ENCODE peak calls at places on chromosomes 11 and 22, in eight cellular contexts. One of them, this sample, is unnamed.

GRCh38 chr11:9701799-9702198 is 37.9 kb downstream of the SWAP70 start:
- DNase-seq in hippocampal formation: no peak
- DNase-seq in NCI-H1105 treated with DMSO at 0.1 percent for 48 hours: peak; percentile 38
- DNase-seq in prostate gland: no peak
- DNase-seq in GM12865: no peak
- DNase-seq in astrocyte of the spinal cord: peak; percentile 22
- DNase-seq in amygdala: no peak
- DNase-seq in T1000: no peak
- DNase-seq in this sample: no peak

GRCh38 chr11:31987118-31988005 is 103.5 kb upstream of the RCN1 start:
- DNase-seq in amygdala: no peak
- DNase-seq in hippocampal formation: no peak
- DNase-seq in T1000: no peak
- DNase-seq in astrocyte of the spinal cord: no peak
- DNase-seq in prostate gland: no peak
- DNase-seq in GM12865: no peak
- DNase-seq in NCI-H1105 treated with DMSO at 0.1 percent for 48 hours: no peak
- DNase-seq in this sample: no peak

GRCh38 chr11:2940166-2940929 is 11.1 kb upstream of the PHLDA2 start:
- DNase-seq in T1000: peak; percentile 14
- DNase-seq in NCI-H1105 treated with DMSO at 0.1 percent for 48 hours: no peak
- DNase-seq in prostate gland: no peak
- DNase-seq in astrocyte of the spinal cord: no peak
- DNase-seq in amygdala: no peak
- DNase-seq in GM12865: no peak
- DNase-seq in hippocampal formation: no peak
- DNase-seq in this sample: peak; percentile 40

GRCh38 chr11:104830080-104830479 is 68.2 kb downstream of the CASP12 start:
- DNase-seq in astrocyte of the spinal cord: peak; percentile 56
- DNase-seq in GM12865: no peak
- DNase-seq in NCI-H1105 treated with DMSO at 0.1 percent for 48 hours: no peak
- DNase-seq in prostate gland: no peak
- DNase-seq in amygdala: no peak
- DNase-seq in hippocampal formation: no peak
- DNase-seq in T1000: no peak
- DNase-seq in this sample: peak; percentile 65

GRCh38 chr22:49525776-49526535 is 301.7 kb downstream of the BRD1 start:
- DNase-seq in T1000: no peak
- DNase-seq in NCI-H1105 treated with DMSO at 0.1 percent for 48 hours: no peak
- DNase-seq in amygdala: peak; percentile 76
- DNase-seq in hippocampal formation: no peak
- DNase-seq in GM12865: no peak
- DNase-seq in prostate gland: no peak
- DNase-seq in astrocyte of the spinal cord: no peak
- DNase-seq in this sample: no peak

GRCh38 chr22:32733196-32733595 is 68.3 kb upstream of the TIMP3 start:
- DNase-seq in hippocampal formation: no peak
- DNase-seq in GM12865: no peak
- DNase-seq in T1000: no peak
- DNase-seq in astrocyte of the spinal cord: no peak
- DNase-seq in amygdala: no peak
- DNase-seq in NCI-H1105 treated with DMSO at 0.1 percent for 48 hours: no peak
- DNase-seq in prostate gland: no peak
- DNase-seq in this sample: no peak

GRCh38 chr11:46121328-46121723 is at the start of gene PHF21A:
- DNase-seq in astrocyte of the spinal cord: peak; percentile 95
- DNase-seq in amygdala: peak; percentile 68
- DNase-seq in hippocampal formation: peak; percentile 90
- DNase-seq in prostate gland: peak; percentile 87
- DNase-seq in NCI-H1105 treated with DMSO at 0.1 percent for 48 hours: peak; percentile 82
- DNase-seq in T1000: peak; percentile 83
- DNase-seq in GM12865: peak; percentile 96
- DNase-seq in this sample: peak; percentile 91

GRCh38 chr11:125959511-125959910 is 13.7 kb downstream of the VSIG10L2 start:
- DNase-seq in prostate gland: no peak
- DNase-seq in NCI-H1105 treated with DMSO at 0.1 percent for 48 hours: no peak
- DNase-seq in GM12865: no peak
- DNase-seq in hippocampal formation: no peak
- DNase-seq in astrocyte of the spinal cord: no peak
- DNase-seq in T1000: no peak
- DNase-seq in amygdala: no peak
- DNase-seq in this sample: no peak

GRCh38 chr11:12680246-12680939 is 6.2 kb downstream of the TEAD1 start:
- DNase-seq in NCI-H1105 treated with DMSO at 0.1 percent for 48 hours: peak; percentile 97
- DNase-seq in hippocampal formation: peak; percentile 87
- DNase-seq in prostate gland: peak; percentile 89
- DNase-seq in T1000: no peak
- DNase-seq in GM12865: peak; percentile 74
- DNase-seq in amygdala: peak; percentile 73
- DNase-seq in astrocyte of the spinal cord: peak; percentile 95
- DNase-seq in this sample: peak; percentile 92

GRCh38 chr22:32199961-32200360 is 4.9 kb downstream of the RFPL2 start:
- DNase-seq in T1000: no peak
- DNase-seq in hippocampal formation: no peak
- DNase-seq in astrocyte of the spinal cord: no peak
- DNase-seq in GM12865: no peak
- DNase-seq in amygdala: no peak
- DNase-seq in prostate gland: no peak
- DNase-seq in NCI-H1105 treated with DMSO at 0.1 percent for 48 hours: no peak
- DNase-seq in this sample: no peak

GRCh38 chr22:26674211-26675190 is 17.1 kb downstream of the MIAT start:
- DNase-seq in amygdala: no peak
- DNase-seq in hippocampal formation: no peak
- DNase-seq in prostate gland: no peak
- DNase-seq in GM12865: peak; percentile 81
- DNase-seq in astrocyte of the spinal cord: no peak
- DNase-seq in NCI-H1105 treated with DMSO at 0.1 percent for 48 hours: no peak
- DNase-seq in T1000: no peak
- DNase-seq in this sample: no peak

GRCh38 chr11:61336171-61336935 is 3.3 kb downstream of the TKFC start:
- DNase-seq in T1000: peak; percentile 62
- DNase-seq in GM12865: peak; percentile 91
- DNase-seq in prostate gland: peak; percentile 82
- DNase-seq in amygdala: no peak
- DNase-seq in astrocyte of the spinal cord: peak; percentile 79
- DNase-seq in hippocampal formation: peak; percentile 42
- DNase-seq in NCI-H1105 treated with DMSO at 0.1 percent for 48 hours: peak; percentile 82
- DNase-seq in this sample: peak; percentile 70

GRCh38 chr22:42347281-42347824 is 76.9 kb upstream of the TCF20 start:
- DNase-seq in NCI-H1105 treated with DMSO at 0.1 percent for 48 hours: no peak
- DNase-seq in astrocyte of the spinal cord: no peak
- DNase-seq in T1000: no peak
- DNase-seq in prostate gland: no peak
- DNase-seq in hippocampal formation: no peak
- DNase-seq in GM12865: no peak
- DNase-seq in amygdala: no peak
- DNase-seq in this sample: no peak

GRCh38 chr11:17613428-17613962 is 66.4 kb downstream of the OTOG start:
- DNase-seq in GM12865: no peak
- DNase-seq in astrocyte of the spinal cord: no peak
- DNase-seq in T1000: no peak
- DNase-seq in hippocampal formation: no peak
- DNase-seq in amygdala: no peak
- DNase-seq in NCI-H1105 treated with DMSO at 0.1 percent for 48 hours: no peak
- DNase-seq in prostate gland: no peak
- DNase-seq in this sample: no peak

GRCh38 chr11:111941963-111942362 is 4.8 kb downstream of the DIXDC1 start:
- DNase-seq in GM12865: no peak
- DNase-seq in astrocyte of the spinal cord: peak; percentile 19
- DNase-seq in prostate gland: no peak
- DNase-seq in NCI-H1105 treated with DMSO at 0.1 percent for 48 hours: no peak
- DNase-seq in amygdala: peak; percentile 72
- DNase-seq in hippocampal formation: peak; percentile 76
- DNase-seq in T1000: no peak
- DNase-seq in this sample: no peak

GRCh38 chr11:67648140-67648795 is 2.3 kb downstream of the ACY3 start:
- DNase-seq in hippocampal formation: no peak
- DNase-seq in prostate gland: no peak
- DNase-seq in GM12865: peak; percentile 87
- DNase-seq in T1000: no peak
- DNase-seq in amygdala: no peak
- DNase-seq in astrocyte of the spinal cord: no peak
- DNase-seq in NCI-H1105 treated with DMSO at 0.1 percent for 48 hours: peak; percentile 3
- DNase-seq in this sample: no peak

GRCh38 chr11:19220903-19221682 is 19.3 kb upstream of the CSRP3 start:
- DNase-seq in hippocampal formation: no peak
- DNase-seq in astrocyte of the spinal cord: no peak
- DNase-seq in NCI-H1105 treated with DMSO at 0.1 percent for 48 hours: no peak
- DNase-seq in GM12865: no peak
- DNase-seq in amygdala: no peak
- DNase-seq in prostate gland: no peak
- DNase-seq in T1000: no peak
- DNase-seq in this sample: no peak

GRCh38 chr11:118790357-118791014 is 478 bp downstream of the DDX6 start:
- DNase-seq in T1000: no peak
- DNase-seq in hippocampal formation: peak; percentile 86
- DNase-seq in astrocyte of the spinal cord: peak; percentile 71
- DNase-seq in prostate gland: peak; percentile 63
- DNase-seq in amygdala: peak; percentile 81
- DNase-seq in NCI-H1105 treated with DMSO at 0.1 percent for 48 hours: peak; percentile 68
- DNase-seq in GM12865: peak; percentile 80
- DNase-seq in this sample: peak; percentile 71

GRCh38 chr22:38067771-38068360 is 10.7 kb downstream of the PICK1 start:
- DNase-seq in GM12865: no peak
- DNase-seq in NCI-H1105 treated with DMSO at 0.1 percent for 48 hours: no peak
- DNase-seq in amygdala: no peak
- DNase-seq in prostate gland: no peak
- DNase-seq in hippocampal formation: no peak
- DNase-seq in astrocyte of the spinal cord: no peak
- DNase-seq in T1000: no peak
- DNase-seq in this sample: no peak

GRCh38 chr11:15229069-15229468 is 114.3 kb downstream of the INSC start:
- DNase-seq in hippocampal formation: no peak
- DNase-seq in amygdala: no peak
- DNase-seq in prostate gland: no peak
- DNase-seq in NCI-H1105 treated with DMSO at 0.1 percent for 48 hours: no peak
- DNase-seq in astrocyte of the spinal cord: no peak
- DNase-seq in T1000: no peak
- DNase-seq in GM12865: no peak
- DNase-seq in this sample: no peak

GRCh38 chr11:35237860-35238715 is 99.1 kb downstream of the CD44 start:
- DNase-seq in amygdala: no peak
- DNase-seq in T1000: no peak
- DNase-seq in prostate gland: no peak
- DNase-seq in GM12865: peak; percentile 87
- DNase-seq in hippocampal formation: no peak
- DNase-seq in NCI-H1105 treated with DMSO at 0.1 percent for 48 hours: peak; percentile 76
- DNase-seq in astrocyte of the spinal cord: peak; percentile 45
- DNase-seq in this sample: peak; percentile 64

GRCh38 chr22:23526588-23527315 is 53.3 kb downstream of the IGLL1 start:
- DNase-seq in NCI-H1105 treated with DMSO at 0.1 percent for 48 hours: no peak
- DNase-seq in T1000: no peak
- DNase-seq in astrocyte of the spinal cord: no peak
- DNase-seq in amygdala: no peak
- DNase-seq in hippocampal formation: no peak
- DNase-seq in prostate gland: peak; percentile 56
- DNase-seq in GM12865: no peak
- DNase-seq in this sample: no peak

GRCh38 chr11:88552377-88553029 is 215.0 kb upstream of the CTSC start:
- DNase-seq in prostate gland: no peak
- DNase-seq in hippocampal formation: no peak
- DNase-seq in NCI-H1105 treated with DMSO at 0.1 percent for 48 hours: peak; percentile 24
- DNase-seq in astrocyte of the spinal cord: no peak
- DNase-seq in GM12865: peak; percentile 76
- DNase-seq in T1000: no peak
- DNase-seq in amygdala: no peak
- DNase-seq in this sample: peak; percentile 69

GRCh38 chr11:96567193-96567592 is 177.4 kb downstream of the JRKL start:
- DNase-seq in astrocyte of the spinal cord: peak; percentile 36
- DNase-seq in amygdala: no peak
- DNase-seq in GM12865: no peak
- DNase-seq in prostate gland: no peak
- DNase-seq in T1000: no peak
- DNase-seq in NCI-H1105 treated with DMSO at 0.1 percent for 48 hours: no peak
- DNase-seq in hippocampal formation: no peak
- DNase-seq in this sample: peak; percentile 2

GRCh38 chr11:74371269-74372039 is 26.8 kb downstream of the PGM2L1 start:
- DNase-seq in T1000: peak; percentile 32
- DNase-seq in prostate gland: no peak
- DNase-seq in GM12865: no peak
- DNase-seq in NCI-H1105 treated with DMSO at 0.1 percent for 48 hours: no peak
- DNase-seq in hippocampal formation: no peak
- DNase-seq in astrocyte of the spinal cord: peak; percentile 80
- DNase-seq in amygdala: no peak
- DNase-seq in this sample: peak; percentile 13

GRCh38 chr11:11444027-11444799 is 91.2 kb upstream of the CSNK2A3 start:
- DNase-seq in amygdala: no peak
- DNase-seq in prostate gland: peak; percentile 64
- DNase-seq in astrocyte of the spinal cord: peak; percentile 41
- DNase-seq in T1000: no peak
- DNase-seq in hippocampal formation: no peak
- DNase-seq in GM12865: no peak
- DNase-seq in NCI-H1105 treated with DMSO at 0.1 percent for 48 hours: no peak
- DNase-seq in this sample: peak; percentile 56

GRCh38 chr22:37487559-37487958 is 1.4 kb upstream of the MFNG start:
- DNase-seq in hippocampal formation: no peak
- DNase-seq in GM12865: no peak
- DNase-seq in NCI-H1105 treated with DMSO at 0.1 percent for 48 hours: no peak
- DNase-seq in astrocyte of the spinal cord: no peak
- DNase-seq in T1000: no peak
- DNase-seq in prostate gland: no peak
- DNase-seq in amygdala: no peak
- DNase-seq in this sample: no peak

GRCh38 chr11:66705587-66706335 is 23.3 kb downstream of the SPTBN2 start:
- DNase-seq in NCI-H1105 treated with DMSO at 0.1 percent for 48 hours: no peak
- DNase-seq in prostate gland: no peak
- DNase-seq in amygdala: no peak
- DNase-seq in T1000: no peak
- DNase-seq in hippocampal formation: no peak
- DNase-seq in astrocyte of the spinal cord: no peak
- DNase-seq in GM12865: no peak
- DNase-seq in this sample: no peak

GRCh38 chr11:13247606-13248320 is 29.8 kb upstream of the BMAL1 start:
- DNase-seq in NCI-H1105 treated with DMSO at 0.1 percent for 48 hours: no peak
- DNase-seq in amygdala: no peak
- DNase-seq in prostate gland: no peak
- DNase-seq in astrocyte of the spinal cord: no peak
- DNase-seq in T1000: no peak
- DNase-seq in GM12865: no peak
- DNase-seq in hippocampal formation: no peak
- DNase-seq in this sample: no peak

GRCh38 chr22:27715078-27715477 is 86.5 kb downstream of the MN1 start:
- DNase-seq in astrocyte of the spinal cord: no peak
- DNase-seq in GM12865: no peak
- DNase-seq in NCI-H1105 treated with DMSO at 0.1 percent for 48 hours: peak; percentile 86
- DNase-seq in T1000: no peak
- DNase-seq in prostate gland: no peak
- DNase-seq in amygdala: peak; percentile 72
- DNase-seq in hippocampal formation: peak; percentile 88
- DNase-seq in this sample: no peak

GRCh38 chr11:67645521-67646457 is 4.7 kb downstream of the ACY3 start:
- DNase-seq in astrocyte of the spinal cord: no peak
- DNase-seq in GM12865: peak; percentile 44
- DNase-seq in hippocampal formation: no peak
- DNase-seq in T1000: no peak
- DNase-seq in NCI-H1105 treated with DMSO at 0.1 percent for 48 hours: no peak
- DNase-seq in amygdala: no peak
- DNase-seq in prostate gland: no peak
- DNase-seq in this sample: no peak

GRCh38 chr22:20040801-20041200 is 19.9 kb downstream of the TANGO2 start:
- DNase-seq in prostate gland: no peak
- DNase-seq in amygdala: no peak
- DNase-seq in NCI-H1105 treated with DMSO at 0.1 percent for 48 hours: no peak
- DNase-seq in astrocyte of the spinal cord: no peak
- DNase-seq in GM12865: no peak
- DNase-seq in hippocampal formation: no peak
- DNase-seq in T1000: no peak
- DNase-seq in this sample: no peak

GRCh38 chr22:38327805-38328204 is 10.6 kb upstream of the CSNK1E start:
- DNase-seq in GM12865: no peak
- DNase-seq in T1000: peak; percentile 39
- DNase-seq in hippocampal formation: no peak
- DNase-seq in amygdala: no peak
- DNase-seq in NCI-H1105 treated with DMSO at 0.1 percent for 48 hours: no peak
- DNase-seq in prostate gland: no peak
- DNase-seq in astrocyte of the spinal cord: peak; percentile 62
- DNase-seq in this sample: peak; percentile 46

GRCh38 chr11:65766535-65766934 is 14.2 kb downstream of the AP5B1 start:
- DNase-seq in prostate gland: no peak
- DNase-seq in GM12865: no peak
- DNase-seq in amygdala: no peak
- DNase-seq in NCI-H1105 treated with DMSO at 0.1 percent for 48 hours: no peak
- DNase-seq in T1000: no peak
- DNase-seq in astrocyte of the spinal cord: peak; percentile 47
- DNase-seq in hippocampal formation: no peak
- DNase-seq in this sample: peak; percentile 48